ENCODE peak calls at places on chromosomes 1 and 21, in eight cellular contexts. R is activated CD8-positive, alpha-beta T cell treated with anti-CD3 and anti-CD28 coated beads for 36 hours; T is upper lobe of right lung; G is PC-3; C is MM.1S; M is thoracic aorta; K is neural crest cell; O is Calu3. E is an unnamed sample.

GRCh38 chr1:226738995-226739695 is at the start of gene ITPKB:
- DNase-seq in R (peak; percentile 76), T (peak; percentile 71), G (peak; percentile 82), C (peak; percentile 86), M (no peak), K (peak; percentile 27), O (peak; percentile 30), E (no peak)

GRCh38 chr1:40595623-40596022 is 64.2 kb downstream of the ZNF684 start:
- DNase-seq in R (peak; percentile 17), T (no peak), G (no peak), C (no peak), M (no peak), K (no peak), O (no peak), E (no peak)

GRCh38 chr1:62977321-62977720 is 193.4 kb downstream of the ATG4C start:
- DNase-seq in R (no peak), T (no peak), G (no peak), C (no peak), M (no peak), K (no peak), O (no peak), E (no peak)

GRCh38 chr1:168783424-168783823 is 54.4 kb upstream of the DPT start:
- DNase-seq in R (no peak), T (no peak), G (no peak), C (no peak), M (no peak), K (no peak), O (no peak), E (no peak)

GRCh38 chr1:33420870-33421775 is 9.8 kb downstream of the PHC2 start:
- DNase-seq in R (no peak), T (no peak), G (peak; percentile 77), C (no peak), M (no peak), K (no peak), O (no peak), E (no peak)

GRCh38 chr1:41862411-41863221 is 56.1 kb downstream of the HIVEP3 start:
- DNase-seq in R (peak; percentile 82), T (no peak), G (peak; percentile 96), C (no peak), M (no peak), K (no peak), O (no peak), E (no peak)

GRCh38 chr1:50968884-50969610 is 998 bp upstream of the CDKN2C start:
- DNase-seq in R (peak; percentile 58), T (peak; percentile 79), G (peak; percentile 29), C (no peak), M (no peak), K (peak; percentile 33), O (peak; percentile 64), E (no peak)

GRCh38 chr1:81237531-81238528 is 562.9 kb upstream of the ADGRL2 start:
- DNase-seq in R (no peak), T (no peak), G (no peak), C (peak; percentile 46), M (no peak), K (no peak), O (no peak), E (no peak)

GRCh38 chr1:199463521-199464127 is 563.9 kb upstream of the NR5A2 start:
- DNase-seq in R (peak; percentile 28), T (no peak), G (peak; percentile 67), C (peak; percentile 65), M (no peak), K (no peak), O (peak; percentile 77), E (no peak)

GRCh38 chr1:167916766-167917511 is 3.0 kb upstream of the ADCY10 start:
- DNase-seq in R (no peak), T (no peak), G (no peak), C (no peak), M (no peak), K (no peak), O (peak; percentile 36), E (no peak)

GRCh38 chr1:102693345-102693744 is 415.0 kb downstream of the COL11A1 start:
- DNase-seq in R (no peak), T (no peak), G (no peak), C (no peak), M (no peak), K (no peak), O (no peak), E (no peak)

GRCh38 chr1:224785622-224786021 is 143.9 kb upstream of the DNAH14 start:
- DNase-seq in R (no peak), T (no peak), G (peak; percentile 16), C (no peak), M (no peak), K (no peak), O (no peak), E (no peak)

GRCh38 chr1:40861227-40862003 is 748 bp downstream of the CITED4 start:
- DNase-seq in R (peak; percentile 57), T (peak; percentile 78), G (no peak), C (no peak), M (no peak), K (no peak), O (no peak), E (no peak)

GRCh38 chr1:216458807-216459206 is 35.6 kb upstream of the USH2A start:
- DNase-seq in R (no peak), T (no peak), G (peak; percentile 70), C (no peak), M (no peak), K (no peak), O (no peak), E (no peak)

GRCh38 chr21:17911628-17912027 is 92.5 kb upstream of the C21orf91 start:
- DNase-seq in R (no peak), T (no peak), G (peak; percentile 89), C (no peak), M (no peak), K (no peak), O (no peak), E (no peak)

GRCh38 chr1:176829261-176829976 is 335.1 kb downstream of the ASTN1 start:
- DNase-seq in R (no peak), T (no peak), G (no peak), C (no peak), M (no peak), K (no peak), O (no peak), E (no peak)

GRCh38 chr1:28540651-28541050 is 12.2 kb upstream of the TRNAU1AP start:
- DNase-seq in R (no peak), T (no peak), G (peak; percentile 46), C (no peak), M (no peak), K (no peak), O (no peak), E (no peak)

GRCh38 chr1:202584707-202585590 is 125.3 kb downstream of the SYT2 start:
- DNase-seq in R (no peak), T (no peak), G (no peak), C (no peak), M (no peak), K (no peak), O (no peak), E (no peak)

GRCh38 chr1:8439015-8439702 is 121.2 kb downstream of the SLC45A1 start:
- DNase-seq in R (no peak), T (peak; percentile 86), G (no peak), C (no peak), M (peak; percentile 49), K (peak; percentile 49), O (peak; percentile 76), E (peak; percentile 48)

GRCh38 chr21:27837933-27838332 is 871.0 kb upstream of the ADAMTS5 start:
- DNase-seq in R (no peak), T (no peak), G (no peak), C (no peak), M (no peak), K (no peak), O (no peak), E (no peak)

GRCh38 chr1:2354511-2355407 is 36.6 kb downstream of the MORN1 start:
- DNase-seq in R (no peak), T (peak; percentile 37), G (no peak), C (no peak), M (no peak), K (no peak), O (no peak), E (no peak)

GRCh38 chr1:217891966-217892365 is 260.8 kb downstream of the SPATA17 start:
- DNase-seq in R (no peak), T (no peak), G (peak; percentile 88), C (no peak), M (no peak), K (no peak), O (no peak), E (no peak)

GRCh38 chr1:217892750-217893149 is 261.6 kb downstream of the SPATA17 start:
- DNase-seq in R (no peak), T (no peak), G (peak; percentile 87), C (no peak), M (no peak), K (no peak), O (no peak), E (no peak)

DNA sequence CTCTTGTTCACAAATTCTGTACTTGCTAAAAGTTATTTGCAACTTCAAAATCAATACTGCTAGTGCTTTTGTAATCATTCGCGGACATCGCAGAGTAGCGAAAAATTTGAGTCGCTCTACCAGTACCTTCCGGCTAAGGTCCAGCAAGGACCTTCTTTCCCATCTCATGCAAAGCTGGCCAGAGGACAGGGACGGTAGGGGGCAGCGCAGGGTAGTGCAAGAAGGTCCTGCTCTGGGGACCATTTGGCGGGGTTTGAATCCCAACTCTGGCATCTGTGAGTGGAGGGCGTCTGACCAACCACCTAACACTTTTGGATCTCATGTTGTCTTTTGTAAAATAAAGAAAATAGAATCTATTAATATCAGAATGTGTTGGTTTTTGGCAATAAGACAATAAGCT is 258.3 kb downstream of the SPATA17 start:
- DNase-seq in R (peak; percentile 3), T (no peak), G (peak; percentile 78), C (no peak), M (no peak), K (peak; percentile 32), O (peak; percentile 42), E (no peak)
- TF ChIP-seq CTCF in R (no peak), T (no peak), G (peak; percentile 94), C (peak; percentile 51), M (no peak), K (peak; percentile 51), O (peak; percentile 31), E (no peak)

GRCh38 chr1:17204546-17205440 is at the start of gene PADI1:
- DNase-seq in R (no peak), T (no peak), G (peak; percentile 42), C (no peak), M (no peak), K (no peak), O (no peak), E (no peak)
- TF ChIP-seq CTCF in R (no peak), T (no peak), G (no peak), C (no peak), M (no peak), K (no peak), O (no peak), E (no peak)

GRCh38 chr21:39037807-39038405 is 145.3 kb downstream of the PSMG1 start:
- DNase-seq in R (peak; percentile 9), T (no peak), G (no peak), C (no peak), M (no peak), K (no peak), O (no peak), E (no peak)
- TF ChIP-seq CTCF in R (no peak), T (peak; percentile 13), G (peak; percentile 35), C (no peak), M (no peak), K (no peak), O (no peak), E (no peak)

DNA sequence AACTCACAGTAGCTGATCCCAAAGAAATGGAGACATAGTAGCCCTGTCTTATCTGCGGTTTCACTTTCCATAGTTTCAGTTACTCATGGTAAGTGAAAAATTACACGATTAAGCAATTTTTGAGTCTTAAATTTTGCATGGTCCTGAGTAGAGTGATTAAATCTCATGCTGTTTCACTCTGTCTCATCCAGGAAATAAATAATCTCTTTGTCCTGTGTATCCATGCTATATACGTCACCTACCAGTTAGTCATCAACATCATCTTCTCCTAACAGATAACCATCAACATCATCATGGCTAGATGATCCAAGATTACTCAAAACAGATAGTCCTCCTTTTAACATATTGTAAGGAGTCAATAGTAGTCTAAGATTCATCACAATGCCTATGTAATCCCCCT is 1589.3 kb downstream of the BRINP3 start:
- DNase-seq in R (no peak), T (no peak), G (peak; percentile 52), C (no peak), M (no peak), K (no peak), O (no peak), E (no peak)
- TF ChIP-seq CTCF in R (no peak), T (no peak), G (no peak), C (no peak), M (no peak), K (no peak), O (no peak), E (no peak)

E was measured in omental fat pad.